ENCODE peak calls at places on chromosomes 3 and 15, in six cellular contexts. C, H, K, M, L and Y are unnamed samples.

GRCh38 chr15:57048930-57049550 is 130.6 kb downstream of the TCF12 start:
- DNase-seq in C (no peak), H (no peak), K (no peak), M (no peak), L (no peak), Y (no peak)

GRCh38 chr3:97961276-97961623 is 11.0 kb downstream of the RIOX2 start:
- DNase-seq in C (no peak), H (no peak), K (no peak), M (no peak), L (no peak), Y (no peak)

GRCh38 chr15:29942144-29942543 is 119.9 kb upstream of the TJP1 start:
- DNase-seq in C (no peak), H (no peak), K (peak), M (no peak), L (no peak), Y (no peak)

GRCh38 chr3:153503873-153504272 is 341.8 kb downstream of the RAP2B start:
- DNase-seq in C (no peak), H (no peak), K (no peak), M (no peak), L (no peak), Y (no peak)

GRCh38 chr3:72680766-72681165 is 167.5 kb downstream of the SHQ1 start:
- DNase-seq in C (no peak), H (no peak), K (no peak), M (no peak), L (no peak), Y (no peak)

GRCh38 chr3:60017631-60018030 is 967.8 kb upstream of the CFAP20DC start:
- DNase-seq in C (no peak), H (no peak), K (no peak), M (no peak), L (no peak), Y (no peak)

GRCh38 chr15:67855842-67856241 is 16.0 kb upstream of the RNU6-1 start:
- DNase-seq in C (no peak), H (no peak), K (no peak), M (no peak), L (no peak), Y (no peak)

GRCh38 chr3:172629470-172629869 is 81.4 kb downstream of the NCEH1 start:
- DNase-seq in C (no peak), H (no peak), K (no peak), M (no peak), L (no peak), Y (no peak)

GRCh38 chr3:152376351-152377183 is 107.8 kb downstream of the MBNL1 start:
- DNase-seq in C (no peak), H (no peak), K (no peak), M (no peak), L (peak), Y (peak)

GRCh38 chr3:107265526-107265925 is 111.7 kb upstream of the CCDC54 start:
- DNase-seq in C (no peak), H (no peak), K (no peak), M (no peak), L (no peak), Y (no peak)

GRCh38 chr3:156781310-156782230 is 44.6 kb upstream of the LEKR1 start:
- DNase-seq in C (no peak), H (no peak), K (no peak), M (peak), L (no peak), Y (no peak)

GRCh38 chr3:126151562-126152302 is 28.7 kb downstream of the ALDH1L1 start:
- DNase-seq in C (peak), H (peak), K (no peak), M (no peak), L (no peak), Y (no peak)

GRCh38 chr3:21722301-21722700 is 28.7 kb downstream of the ZNF385D start:
- DNase-seq in C (no peak), H (no peak), K (no peak), M (no peak), L (no peak), Y (no peak)

GRCh38 chr3:17551333-17551732 is 191.1 kb downstream of the TBC1D5 start:
- DNase-seq in C (no peak), H (no peak), K (no peak), M (no peak), L (no peak), Y (no peak)

GRCh38 chr15:79629687-79630086 is 197.6 kb downstream of the MINAR1 start:
- DNase-seq in C (no peak), H (no peak), K (no peak), M (no peak), L (no peak), Y (no peak)

GRCh38 chr3:44962606-44963393 is 13.2 kb downstream of the ZDHHC3 start:
- DNase-seq in C (no peak), H (no peak), K (no peak), M (no peak), L (no peak), Y (no peak)

GRCh38 chr3:191329654-191330308 is 545 bp downstream of the UTS2B start:
- DNase-seq in C (peak), H (peak), K (peak), M (no peak), L (peak), Y (no peak)

DNA sequence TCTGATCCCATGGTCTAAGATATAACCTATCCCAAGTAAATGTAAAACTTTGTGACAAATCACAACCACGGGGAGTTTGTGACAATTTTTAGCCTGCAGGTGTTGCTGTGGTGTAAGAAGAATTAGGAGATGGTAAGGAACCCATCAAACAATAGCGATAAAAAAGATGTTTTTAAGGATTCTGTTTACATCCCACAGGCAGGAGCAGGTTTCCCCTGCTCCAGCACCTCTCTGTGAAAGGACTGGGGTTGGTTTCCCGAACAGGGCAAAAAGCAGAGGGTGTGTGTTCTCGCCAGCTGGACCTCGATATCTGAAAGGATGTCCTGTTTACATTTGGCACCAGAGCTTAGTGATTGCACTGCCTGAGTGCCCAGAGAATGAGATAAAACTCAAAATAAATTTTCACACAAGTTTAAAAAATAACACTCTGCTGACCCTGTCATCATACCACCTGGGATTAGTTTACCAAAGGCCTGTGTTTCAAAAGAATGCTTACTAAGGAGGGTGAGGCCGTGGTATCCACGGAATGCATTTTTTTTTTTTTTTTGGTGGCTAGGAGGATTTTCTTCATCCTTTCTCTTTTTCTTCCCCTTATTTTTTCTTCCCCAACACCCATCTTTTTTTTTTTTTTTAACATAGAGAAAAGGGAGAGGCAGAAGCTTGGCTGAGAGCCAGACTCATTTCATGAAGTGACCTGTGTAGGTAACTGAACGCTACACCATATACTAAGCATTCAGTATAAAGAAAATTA is 151.8 kb upstream of the DPH6 start:
- DNase-seq in C (no peak), H (no peak), K (peak), M (peak), L (no peak), Y (no peak)
- TF ChIP-seq CTCF in C (no peak), H (no peak), K (no peak), M (peak), L (no peak), Y (no peak)

DNA sequence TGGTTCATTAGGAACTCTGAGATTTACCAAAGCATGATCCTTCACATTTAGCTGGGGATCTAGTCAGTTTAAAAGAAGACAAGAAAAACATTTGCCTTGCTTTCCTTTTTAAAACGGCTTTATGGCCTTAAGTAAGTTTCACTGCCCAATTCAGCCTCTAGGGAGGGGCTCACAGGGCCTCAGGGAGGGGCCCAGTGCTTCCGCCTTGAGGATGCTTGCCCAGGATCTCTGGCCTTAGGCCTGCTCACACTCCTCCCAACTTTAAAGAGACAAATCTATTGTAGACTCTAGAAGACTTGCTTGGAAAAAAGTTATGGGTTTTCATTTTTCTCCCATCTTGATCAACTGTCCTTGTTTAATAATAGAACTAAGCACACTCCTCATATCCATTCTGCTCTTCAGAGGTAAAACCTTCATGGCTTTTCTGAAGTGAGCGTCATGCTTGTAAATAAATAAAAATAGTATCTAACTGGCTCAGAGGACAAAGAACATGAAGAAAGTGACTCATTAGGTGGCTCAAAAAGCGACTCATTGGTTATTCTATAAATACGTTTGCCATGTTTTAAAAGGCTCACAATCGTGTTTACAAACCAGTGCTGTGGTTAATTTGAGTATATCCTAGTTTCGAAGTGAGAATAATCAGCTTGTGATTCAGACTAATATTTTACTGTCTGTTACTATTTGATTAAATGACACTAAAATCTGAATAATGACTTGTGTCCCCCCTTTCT is 13.7 kb downstream of the PDHB start:
- DNase-seq in C (peak), H (no peak), K (no peak), M (no peak), L (no peak), Y (no peak)
- TF ChIP-seq CTCF in C (no peak), H (no peak), K (no peak), M (no peak), L (no peak), Y (no peak)

GRCh38 chr15:33309602-33310276 is 1.0 kb upstream of the RYR3 start:
- DNase-seq in C (peak), H (no peak), K (peak), M (no peak), L (no peak), Y (no peak)
- TF ChIP-seq CTCF in C (peak), H (peak), K (no peak), M (peak), L (no peak), Y (no peak)

GRCh38 chr3:8767667-8768363 is 1.6 kb downstream of the OXTR start:
- DNase-seq in C (no peak), H (no peak), K (peak), M (no peak), L (no peak), Y (no peak)
- TF ChIP-seq CTCF in C (no peak), H (no peak), K (peak), M (no peak), L (no peak), Y (no peak)

DNA sequence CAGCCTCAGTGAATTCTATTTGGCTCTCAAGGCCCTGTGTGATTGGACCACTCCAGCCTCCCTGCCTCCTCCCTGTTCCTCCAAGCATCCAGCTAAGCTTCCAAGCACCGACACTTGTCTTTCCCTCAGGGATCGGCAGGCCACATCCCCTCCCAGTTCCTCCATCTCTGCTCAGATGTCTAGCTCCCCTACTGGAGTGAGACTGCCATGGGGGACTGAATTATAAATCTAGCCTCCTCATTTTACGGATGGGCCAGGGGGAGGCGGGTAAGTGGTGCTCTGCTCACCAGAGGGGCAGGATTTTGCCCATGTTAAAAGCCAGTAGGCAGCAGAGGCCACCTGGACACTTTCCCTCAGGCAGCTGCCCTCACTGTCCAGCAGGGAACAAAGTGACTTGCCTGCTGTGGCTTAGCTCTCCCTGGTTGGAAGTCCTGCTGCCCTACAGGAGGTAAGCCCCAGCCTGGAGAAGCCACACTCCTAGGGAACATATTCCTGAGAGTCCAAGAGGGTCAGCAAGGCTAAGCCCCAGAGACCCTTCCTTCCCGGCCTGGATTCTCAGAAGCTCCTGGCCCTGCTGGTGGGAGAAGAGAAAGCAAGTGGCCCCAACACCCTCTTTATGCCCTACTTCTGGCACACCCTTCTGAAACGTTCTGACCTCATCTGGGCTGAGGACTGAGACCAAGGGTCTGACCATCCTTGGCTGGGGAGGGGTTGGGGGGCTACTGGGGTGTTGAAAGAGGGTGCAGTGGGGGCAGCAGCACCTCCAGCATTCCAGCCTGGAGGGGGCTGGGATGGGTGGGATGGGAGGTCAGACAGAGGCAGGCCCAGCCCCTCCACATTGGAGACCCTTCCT is 9.1 kb upstream of the HHATL start:
- DNase-seq in C (peak), H (peak), K (no peak), M (peak), L (no peak), Y (peak)
- TF ChIP-seq CTCF in C (no peak), H (no peak), K (peak), M (no peak), L (no peak), Y (no peak)

GRCh38 chr15:32029862-32030781 is at the start of gene CHRNA7:
- DNase-seq in C (peak), H (peak), K (peak), M (peak), L (peak), Y (no peak)
- TF ChIP-seq CTCF in C (no peak), H (peak), K (peak), M (no peak), L (peak), Y (no peak)

GRCh38 chr3:160829486-160830009 is 73.5 kb downstream of the PPM1L start:
- DNase-seq in C (no peak), H (no peak), K (no peak), M (no peak), L (no peak), Y (no peak)
- TF ChIP-seq CTCF in C (no peak), H (no peak), K (no peak), M (no peak), L (no peak), Y (no peak)

GRCh38 chr3:52036829-52037228 is 19.5 kb downstream of the DUSP7 start:
- DNase-seq in C (no peak), H (no peak), K (no peak), M (no peak), L (no peak), Y (no peak)
- TF ChIP-seq CTCF in C (no peak), H (no peak), K (no peak), M (no peak), L (no peak), Y (no peak)